ENCODE peak calls at places on chromosome 13, in six cellular contexts. B is sigmoid colon; Z is OCI-M1; J is EL; C is right atrium auricular region; P is activated effector memory CD4-positive, alpha-beta T cell treated with Interleukin-2 at 50 U/mL for 16 hours. R is an unnamed sample.
A peak's percentile ranks its signal among the peaks of the same experiment; 100 is the strongest.

GRCh38 chr13:46530084-46530935 is 22.7 kb upstream of the LRCH1 start:
- DNase-seq in Z (peak; percentile 32), C (no peak), J (peak; percentile 41), B (no peak), P (no peak), R (no peak)

GRCh38 chr13:18996627-18997051 is 185.0 kb downstream of the TUBA3C start:
- DNase-seq in P (no peak), J (no peak), C (no peak), Z (peak; percentile 27), B (no peak), R (no peak)

GRCh38 chr13:63190742-63191141 is 1775.1 kb upstream of the PCDH20 start:
- DNase-seq in J (peak; percentile 75), Z (no peak), P (no peak), C (no peak), B (no peak), R (no peak)

GRCh38 chr13:99523838-99524237 is 22.6 kb downstream of the TM9SF2 start:
- DNase-seq in P (no peak), B (no peak), Z (no peak), J (no peak), C (no peak), R (no peak)

GRCh38 chr13:97435794-97436193 is 1.8 kb downstream of the RAP2A start:
- DNase-seq in J (peak; percentile 13), C (no peak), Z (peak; percentile 15), P (no peak), B (no peak), R (no peak)

GRCh38 chr13:26601669-26602068 is 44.2 kb downstream of the WASF3 start:
- DNase-seq in Z (peak; percentile 74), P (no peak), C (no peak), J (peak; percentile 82), B (no peak), R (no peak)

GRCh38 chr13:83377486-83377885 is 504.8 kb downstream of the SLITRK1 start:
- DNase-seq in B (no peak), P (no peak), C (no peak), J (no peak), Z (no peak), R (no peak)

GRCh38 chr13:30840515-30840914 is 65.6 kb upstream of the MEDAG start:
- DNase-seq in B (no peak), P (no peak), Z (no peak), C (no peak), J (no peak), R (no peak)

GRCh38 chr13:98821372-98822237 is 69.1 kb upstream of the SLC15A1 start:
- DNase-seq in Z (no peak), C (no peak), J (no peak), B (no peak), P (no peak), R (no peak)

GRCh38 chr13:30033681-30034447 is 183.4 kb upstream of the UBL3 start:
- DNase-seq in C (no peak), Z (no peak), B (no peak), J (peak; percentile 89), P (no peak), R (no peak)

GRCh38 chr13:40432018-40432978 is 234.1 kb downstream of the FOXO1 start:
- DNase-seq in Z (no peak), J (no peak), P (no peak), B (no peak), C (no peak), R (no peak)

GRCh38 chr13:44541601-44542000 is 34.5 kb downstream of the TSC22D1 start:
- DNase-seq in Z (no peak), J (no peak), B (no peak), P (no peak), C (no peak), R (no peak)

GRCh38 chr13:111656439-111656838 is 336.0 kb downstream of the TEX29 start:
- DNase-seq in B (no peak), C (no peak), P (no peak), J (no peak), Z (no peak), R (no peak)

GRCh38 chr13:22114630-22115311 is 443.9 kb downstream of the FGF9 start:
- DNase-seq in Z (peak; percentile 33), C (no peak), J (no peak), B (no peak), P (no peak), R (no peak)

GRCh38 chr13:34349091-34349722 is 531.3 kb downstream of the RFC3 start:
- DNase-seq in B (peak; percentile 78), P (no peak), Z (no peak), J (peak; percentile 99), C (no peak), R (no peak)

GRCh38 chr13:113650731-113651148 is 7.3 kb downstream of the ATP4B start:
- DNase-seq in C (no peak), P (no peak), J (no peak), B (peak; percentile 33), Z (no peak), R (no peak)

GRCh38 chr13:76349700-76350099 is 536.5 kb downstream of the KCTD12 start:
- DNase-seq in C (no peak), Z (no peak), B (no peak), J (peak; percentile 2), P (no peak), R (no peak)

GRCh38 chr13:40343550-40344269 is 322.7 kb downstream of the FOXO1 start:
- DNase-seq in J (no peak), P (no peak), B (no peak), C (no peak), Z (no peak), R (no peak)

GRCh38 chr13:103164239-103164638 is 98.0 kb upstream of the SLC10A2 start:
- DNase-seq in B (no peak), Z (no peak), J (no peak), P (no peak), C (no peak), R (no peak)

GRCh38 chr13:102812616-102813287 is 13.8 kb downstream of the BIVM start:
- DNase-seq in J (peak; percentile 43), Z (peak; percentile 25), B (no peak), C (no peak), P (no peak), R (no peak)

GRCh38 chr13:31046711-31047279 is 114.3 kb downstream of the TEX26 start:
- DNase-seq in J (no peak), C (no peak), P (no peak), Z (peak; percentile 6), B (peak; percentile 68), R (peak; percentile 15)

GRCh38 chr13:66995366-66995663 is 234.8 kb downstream of the PCDH9 start:
- DNase-seq in J (no peak), Z (no peak), P (no peak), C (no peak), B (no peak), R (no peak)

GRCh38 chr13:42063105-42063504 is 14.7 kb downstream of the DGKH start:
- DNase-seq in B (no peak), Z (no peak), P (no peak), J (no peak), C (no peak), R (no peak)

GRCh38 chr13:112931028-112931934 is 37.7 kb upstream of the MCF2L start:
- DNase-seq in P (no peak), B (peak; percentile 47), J (peak; percentile 71), C (no peak), Z (peak; percentile 23), R (no peak)

R was measured in amygdala.